ENCODE peak calls at places on chromosomes 11 and 22, in six cellular contexts. T is EL, O is HS-27A, F is hippocampal formation, E is heart left ventricle, Y is NCI-H1417. A is an unnamed sample.

GRCh38 chr11:13552784-13553183 is 57.0 kb upstream of the PTH start:
- DNase-seq in F (no peak), Y (no peak), E (no peak), T (no peak), O (no peak), A (no peak)

GRCh38 chr22:43622886-43623285 is 189.2 kb downstream of the EFCAB6 start:
- DNase-seq in O (no peak), Y (no peak), T (no peak), F (no peak), E (no peak), A (no peak)

GRCh38 chr11:86559311-86559945 is 113.0 kb downstream of the ME3 start:
- DNase-seq in E (peak), Y (no peak), O (no peak), T (peak), F (no peak), A (peak)

GRCh38 chr22:17788528-17789378 is 14.5 kb upstream of the BID start:
- DNase-seq in E (no peak), T (no peak), O (no peak), Y (no peak), F (no peak), A (no peak)

GRCh38 chr11:68053981-68054812 is 15.4 kb downstream of the TCIRG1 start:
- DNase-seq in Y (no peak), T (no peak), F (no peak), O (no peak), E (no peak), A (no peak)

GRCh38 chr22:47040486-47041145 is 278.2 kb downstream of the TBC1D22A start:
- DNase-seq in Y (no peak), F (no peak), O (no peak), E (no peak), T (no peak), A (no peak)

GRCh38 chr11:70016666-70017347 is 61.3 kb upstream of the ANO1 start:
- DNase-seq in T (peak), E (no peak), O (peak), Y (no peak), F (no peak), A (peak)

GRCh38 chr11:121441533-121441932 is 10.6 kb upstream of the SORL1 start:
- DNase-seq in E (no peak), Y (no peak), O (no peak), T (no peak), F (no peak), A (no peak)

GRCh38 chr11:20110908-20111669 is 49.2 kb downstream of the DBX1 start:
- DNase-seq in E (no peak), Y (peak), O (no peak), F (no peak), T (peak), A (peak)

GRCh38 chr11:110148775-110149744 is 55.9 kb downstream of the ZC3H12C start:
- DNase-seq in T (peak), Y (no peak), O (no peak), E (no peak), F (no peak), A (peak)

GRCh38 chr22:30944986-30945385 is 23.6 kb downstream of the MORC2 start:
- DNase-seq in Y (no peak), E (no peak), O (no peak), F (no peak), T (no peak), A (no peak)

GRCh38 chr11:61035086-61035835 is 63.8 kb downstream of the CD6 start:
- DNase-seq in T (no peak), Y (no peak), O (no peak), F (no peak), E (no peak), A (no peak)

GRCh38 chr22:41449321-41449720 is 2.7 kb upstream of the TOB2 start:
- DNase-seq in F (no peak), E (no peak), O (no peak), T (no peak), Y (no peak), A (no peak)

GRCh38 chr22:33167998-33168397 is 109.8 kb upstream of the SYN3 start:
- DNase-seq in T (no peak), F (no peak), E (no peak), O (no peak), Y (no peak), A (no peak)

GRCh38 chr11:38547464-38547863 is 1949.4 kb upstream of the RAG2 start:
- DNase-seq in Y (no peak), F (no peak), E (no peak), T (peak), O (peak), A (peak)

GRCh38 chr11:128735935-128736610 is 42.2 kb downstream of the FLI1 start:
- DNase-seq in T (no peak), E (no peak), Y (no peak), F (no peak), O (no peak), A (no peak)

GRCh38 chr11:117973446-117973922 is 12.7 kb upstream of the IL10RA start:
- DNase-seq in O (no peak), E (no peak), T (no peak), Y (no peak), F (no peak), A (no peak)

GRCh38 chr11:119493712-119494111 is 70.7 kb upstream of the THY1 start:
- DNase-seq in T (peak), E (no peak), O (no peak), F (no peak), Y (no peak), A (no peak)

GRCh38 chr22:21942407-21942895 is 10.2 kb downstream of the PPM1F start:
- DNase-seq in Y (no peak), O (peak), E (peak), F (peak), T (peak), A (peak)

GRCh38 chr11:106311531-106312230 is 234.2 kb downstream of the AASDHPPT start:
- DNase-seq in E (no peak), T (peak), Y (no peak), O (no peak), F (no peak), A (no peak)

GRCh38 chr11:111785886-111786412 is 19.8 kb upstream of the PPP2R1B start:
- DNase-seq in T (no peak), O (no peak), E (no peak), Y (no peak), F (no peak), A (no peak)

A was measured in astrocyte.